ENCODE peak calls at places on chromosomes 2 and 18, in five cellular contexts. A is NCI-H446 treated with DMSO at 0.1 percent for 48 hours, E is NCI-H345, O is GM13977, F is caudate nucleus. S is an unnamed sample.

GRCh38 chr18:11118051-11118450 is 31.3 kb downstream of the PIEZO2 start:
- DNase-seq in A (no peak), E (no peak), O (no peak), F (no peak), S (no peak)

GRCh38 chr18:55300469-55301195 is 287.4 kb downstream of the TCF4 start:
- DNase-seq in A (no peak), E (no peak), O (no peak), F (no peak), S (peak; percentile 83)

GRCh38 chr2:158458617-158458920 is 1.8 kb downstream of the PKP4 start:
- DNase-seq in A (no peak), E (no peak), O (no peak), F (no peak), S (no peak)

GRCh38 chr2:217788669-217789002 is 214.2 kb downstream of the TNS1 start:
- DNase-seq in A (no peak), E (no peak), O (no peak), F (no peak), S (no peak)

GRCh38 chr2:168964251-168964807 is 63.2 kb downstream of the G6PC2 start:
- DNase-seq in A (no peak), E (no peak), O (no peak), F (no peak), S (no peak)

GRCh38 chr18:39463986-39464385 is 1898.4 kb upstream of the CELF4 start:
- DNase-seq in A (no peak), E (no peak), O (no peak), F (no peak), S (no peak)

GRCh38 chr2:43818761-43819160 is 19.9 kb downstream of the ABCG5 start:
- DNase-seq in A (no peak), E (no peak), O (no peak), F (no peak), S (no peak)

GRCh38 chr2:67295851-67296250 is 101.3 kb upstream of the ETAA1 start:
- DNase-seq in A (no peak), E (no peak), O (no peak), F (no peak), S (no peak)

GRCh38 chr2:218327451-218327850 is 29.2 kb upstream of the CATIP start:
- DNase-seq in A (no peak), E (no peak), O (no peak), F (no peak), S (no peak)

GRCh38 chr2:118091140-118091478 is 2.8 kb downstream of the INSIG2 start:
- DNase-seq in A (no peak), E (no peak), O (no peak), F (no peak), S (no peak)

GRCh38 chr2:208266641-208267335 is 733 bp downstream of the PIKFYVE start:
- DNase-seq in A (no peak), E (no peak), O (no peak), F (no peak), S (no peak)

GRCh38 chr2:29981402-29981801 is 60.0 kb upstream of the ALK start:
- DNase-seq in A (no peak), E (no peak), O (no peak), F (no peak), S (no peak)

GRCh38 chr2:109473616-109474318 is 140.0 kb downstream of the SEPTIN10 start:
- DNase-seq in A (no peak), E (no peak), O (no peak), F (no peak), S (no peak)

GRCh38 chr2:233689498-233689897 is 3.2 kb upstream of the UGT1A6 start:
- DNase-seq in A (no peak), E (no peak), O (no peak), F (no peak), S (no peak)

GRCh38 chr2:70726947-70727725 is 40.9 kb downstream of the ADD2 start:
- DNase-seq in A (no peak), E (no peak), O (no peak), F (no peak), S (no peak)

GRCh38 chr18:29560270-29560669 is 1383.3 kb upstream of the CDH2 start:
- DNase-seq in A (no peak), E (no peak), O (peak; percentile 5), F (no peak), S (no peak)

GRCh38 chr2:230643576-230644291 is 68.9 kb upstream of the CAB39 start:
- DNase-seq in A (no peak), E (no peak), O (peak; percentile 51), F (no peak), S (no peak)

GRCh38 chr2:19124135-19124534 is 234.3 kb downstream of the OSR1 start:
- DNase-seq in A (no peak), E (no peak), O (no peak), F (no peak), S (no peak)

GRCh38 chr2:240392948-240393830 is 42.3 kb upstream of the GPC1 start:
- DNase-seq in A (no peak), E (no peak), O (no peak), F (no peak), S (no peak)